ENCODE peak calls at places on chromosomes 11 and 22, in six cellular contexts. One of them, this sample, is unnamed.

GRCh38 chr11:47995318-47995717 is 15.0 kb downstream of the PTPRJ start:
- DNase-seq in CD4-positive, alpha-beta memory T cell: no peak
- DNase-seq in fibroblast of the aortic adventitia: no peak
- DNase-seq in K562: no peak
- DNase-seq in choroid plexus epithelial cell: no peak
- DNase-seq in epithelial cell of esophagus: no peak
- DNase-seq in this sample: no peak

GRCh38 chr22:22810018-22810427 is 77.6 kb upstream of the IGLL5 start:
- DNase-seq in CD4-positive, alpha-beta memory T cell: peak; percentile 76
- DNase-seq in fibroblast of the aortic adventitia: no peak
- DNase-seq in K562: peak; percentile 100
- DNase-seq in choroid plexus epithelial cell: no peak
- DNase-seq in epithelial cell of esophagus: peak; percentile 21
- DNase-seq in this sample: no peak

GRCh38 chr22:29260601-29261315 is 7.0 kb downstream of the RHBDD3 start:
- DNase-seq in CD4-positive, alpha-beta memory T cell: no peak
- DNase-seq in fibroblast of the aortic adventitia: peak; percentile 9
- DNase-seq in K562: no peak
- DNase-seq in choroid plexus epithelial cell: no peak
- DNase-seq in epithelial cell of esophagus: no peak
- DNase-seq in this sample: no peak

GRCh38 chr11:34439521-34440258 is 956 bp downstream of the CAT start:
- DNase-seq in CD4-positive, alpha-beta memory T cell: no peak
- DNase-seq in fibroblast of the aortic adventitia: no peak
- DNase-seq in K562: no peak
- DNase-seq in choroid plexus epithelial cell: no peak
- DNase-seq in epithelial cell of esophagus: no peak
- DNase-seq in this sample: no peak

GRCh38 chr11:116927163-116927772 is 89.8 kb upstream of the APOA1 start:
- DNase-seq in CD4-positive, alpha-beta memory T cell: peak; percentile 78
- DNase-seq in fibroblast of the aortic adventitia: no peak
- DNase-seq in K562: peak; percentile 23
- DNase-seq in choroid plexus epithelial cell: peak; percentile 11
- DNase-seq in epithelial cell of esophagus: peak; percentile 10
- DNase-seq in this sample: peak; percentile 58

GRCh38 chr11:8081591-8082021 is 595 bp downstream of the TUB start:
- DNase-seq in CD4-positive, alpha-beta memory T cell: no peak
- DNase-seq in fibroblast of the aortic adventitia: no peak
- DNase-seq in K562: no peak
- DNase-seq in choroid plexus epithelial cell: peak; percentile 28
- DNase-seq in epithelial cell of esophagus: no peak
- DNase-seq in this sample: no peak

GRCh38 chr11:94762208-94762607 is 5.9 kb upstream of the AMOTL1 start:
- DNase-seq in CD4-positive, alpha-beta memory T cell: no peak
- DNase-seq in fibroblast of the aortic adventitia: no peak
- DNase-seq in K562: no peak
- DNase-seq in choroid plexus epithelial cell: no peak
- DNase-seq in epithelial cell of esophagus: no peak
- DNase-seq in this sample: peak; percentile 7

GRCh38 chr22:40757071-40757470 is 62.1 kb downstream of the SLC25A17 start:
- DNase-seq in CD4-positive, alpha-beta memory T cell: no peak
- DNase-seq in fibroblast of the aortic adventitia: peak; percentile 6
- DNase-seq in K562: no peak
- DNase-seq in choroid plexus epithelial cell: peak; percentile 42
- DNase-seq in epithelial cell of esophagus: peak; percentile 93
- DNase-seq in this sample: no peak

GRCh38 chr11:83097671-83098070 is 26.0 kb upstream of the RAB30 start:
- DNase-seq in CD4-positive, alpha-beta memory T cell: no peak
- DNase-seq in fibroblast of the aortic adventitia: no peak
- DNase-seq in K562: no peak
- DNase-seq in choroid plexus epithelial cell: peak; percentile 54
- DNase-seq in epithelial cell of esophagus: no peak
- DNase-seq in this sample: no peak

GRCh38 chr22:46547179-46547882 is 9.9 kb upstream of the CELSR1 start:
- DNase-seq in CD4-positive, alpha-beta memory T cell: no peak
- DNase-seq in fibroblast of the aortic adventitia: peak; percentile 86
- DNase-seq in K562: no peak
- DNase-seq in choroid plexus epithelial cell: peak; percentile 71
- DNase-seq in epithelial cell of esophagus: peak; percentile 95
- DNase-seq in this sample: no peak

GRCh38 chr11:6388747-6389146 is 1.5 kb upstream of the SMPD1 start:
- DNase-seq in CD4-positive, alpha-beta memory T cell: no peak
- DNase-seq in fibroblast of the aortic adventitia: no peak
- DNase-seq in K562: no peak
- DNase-seq in choroid plexus epithelial cell: no peak
- DNase-seq in epithelial cell of esophagus: no peak
- DNase-seq in this sample: no peak

GRCh38 chr11:6418199-6418957 is 516 bp downstream of the APBB1 start:
- DNase-seq in CD4-positive, alpha-beta memory T cell: peak; percentile 58
- DNase-seq in fibroblast of the aortic adventitia: no peak
- DNase-seq in K562: no peak
- DNase-seq in choroid plexus epithelial cell: peak; percentile 11
- DNase-seq in epithelial cell of esophagus: no peak
- DNase-seq in this sample: no peak

GRCh38 chr11:14015711-14016110 is 53.2 kb downstream of the SPON1 start:
- DNase-seq in CD4-positive, alpha-beta memory T cell: no peak
- DNase-seq in fibroblast of the aortic adventitia: peak; percentile 65
- DNase-seq in K562: no peak
- DNase-seq in choroid plexus epithelial cell: peak; percentile 33
- DNase-seq in epithelial cell of esophagus: peak; percentile 51
- DNase-seq in this sample: no peak

GRCh38 chr11:66011785-66012303 is at the start of gene CST6:
- DNase-seq in CD4-positive, alpha-beta memory T cell: no peak
- DNase-seq in fibroblast of the aortic adventitia: no peak
- DNase-seq in K562: no peak
- DNase-seq in choroid plexus epithelial cell: no peak
- DNase-seq in epithelial cell of esophagus: no peak
- DNase-seq in this sample: no peak

GRCh38 chr11:89457190-89457589 is 34.0 kb downstream of the NOX4 start:
- DNase-seq in CD4-positive, alpha-beta memory T cell: no peak
- DNase-seq in fibroblast of the aortic adventitia: no peak
- DNase-seq in K562: no peak
- DNase-seq in choroid plexus epithelial cell: no peak
- DNase-seq in epithelial cell of esophagus: no peak
- DNase-seq in this sample: no peak

GRCh38 chr11:70601861-70602575 is 203.7 kb downstream of the CTTN start:
- DNase-seq in CD4-positive, alpha-beta memory T cell: no peak
- DNase-seq in fibroblast of the aortic adventitia: no peak
- DNase-seq in K562: no peak
- DNase-seq in choroid plexus epithelial cell: no peak
- DNase-seq in epithelial cell of esophagus: no peak
- DNase-seq in this sample: no peak

GRCh38 chr22:36913431-36914382 is at the start of gene CSF2RB:
- DNase-seq in CD4-positive, alpha-beta memory T cell: no peak
- DNase-seq in fibroblast of the aortic adventitia: no peak
- DNase-seq in K562: no peak
- DNase-seq in choroid plexus epithelial cell: no peak
- DNase-seq in epithelial cell of esophagus: no peak
- DNase-seq in this sample: peak; percentile 48
- H3K4me3 ChIP-seq in CD4-positive, alpha-beta memory T cell: no peak within 1 kb of the TSS
- H3K4me3 ChIP-seq in fibroblast of the aortic adventitia: no peak within 1 kb of the TSS
- H3K4me3 ChIP-seq in K562: no peak within 1 kb of the TSS
- H3K4me3 ChIP-seq in choroid plexus epithelial cell: no peak within 1 kb of the TSS
- H3K4me3 ChIP-seq in epithelial cell of esophagus: no peak within 1 kb of the TSS
- H3K4me3 ChIP-seq in this sample: peak within 1 kb of the TSS; percentile 54

DNA sequence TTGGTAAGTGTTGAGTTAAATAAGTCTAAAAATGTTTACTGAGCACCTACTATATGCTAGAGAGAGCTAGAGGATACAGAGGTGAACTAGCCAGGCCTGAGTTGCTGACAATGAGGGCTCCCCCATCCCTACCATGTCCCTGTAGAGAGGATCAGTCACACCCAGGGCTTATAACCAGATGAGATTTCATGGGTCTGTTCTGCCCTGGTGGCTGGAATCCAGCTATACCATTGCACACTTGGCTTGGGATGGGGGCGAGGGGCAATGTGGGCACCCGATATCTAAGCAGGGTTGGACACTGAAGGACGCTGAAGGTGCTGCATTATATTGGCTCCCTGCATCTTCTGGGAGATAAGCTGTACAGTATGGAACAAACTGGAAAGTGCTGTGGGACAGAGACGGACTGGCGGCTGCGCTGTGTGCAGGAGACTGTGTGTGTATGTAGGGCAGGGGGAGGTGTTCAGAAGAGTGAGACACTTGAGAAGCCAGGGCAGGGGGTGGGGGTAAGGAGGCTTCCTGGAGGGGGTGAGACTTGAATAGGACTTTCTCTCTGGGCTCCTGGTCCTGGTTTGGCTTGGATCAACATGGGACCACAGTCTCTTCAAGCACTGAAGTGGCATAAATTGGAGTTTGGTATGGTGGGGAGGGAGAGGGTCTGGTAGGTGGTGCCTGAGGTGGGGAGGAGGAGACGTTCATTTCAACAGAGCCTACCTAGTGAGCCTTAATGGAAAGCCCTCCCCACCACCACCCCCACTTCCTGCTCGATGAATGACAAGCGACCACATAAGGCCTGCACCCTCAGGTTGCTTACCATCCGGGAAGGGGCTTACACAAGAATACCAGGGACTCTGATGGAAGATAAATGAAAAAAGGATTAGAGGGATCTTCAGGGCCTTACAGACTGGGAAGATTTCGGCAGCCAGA is 1.8 kb downstream of the CD82 start:
- DNase-seq in CD4-positive, alpha-beta memory T cell: peak; percentile 76
- DNase-seq in fibroblast of the aortic adventitia: no peak
- DNase-seq in K562: peak; percentile 2
- DNase-seq in choroid plexus epithelial cell: no peak
- DNase-seq in epithelial cell of esophagus: no peak
- DNase-seq in this sample: peak; percentile 67
- H3K4me3 ChIP-seq in CD4-positive, alpha-beta memory T cell: peak overlapping the region; percentile 97
- H3K4me3 ChIP-seq in fibroblast of the aortic adventitia: no peak overlapping the region
- H3K4me3 ChIP-seq in K562: no peak overlapping the region
- H3K4me3 ChIP-seq in choroid plexus epithelial cell: no peak overlapping the region
- H3K4me3 ChIP-seq in epithelial cell of esophagus: peak overlapping the region; percentile 94
- H3K4me3 ChIP-seq in this sample: peak overlapping the region; percentile 78

GRCh38 chr22:21010426-21011113 is 4.4 kb upstream of the P2RX6 start:
- DNase-seq in CD4-positive, alpha-beta memory T cell: no peak
- DNase-seq in fibroblast of the aortic adventitia: no peak
- DNase-seq in K562: no peak
- DNase-seq in choroid plexus epithelial cell: no peak
- DNase-seq in epithelial cell of esophagus: no peak
- DNase-seq in this sample: no peak

GRCh38 chr22:21014202-21015050 is 539 bp upstream of the P2RX6 start:
- DNase-seq in CD4-positive, alpha-beta memory T cell: peak; percentile 88
- DNase-seq in fibroblast of the aortic adventitia: peak; percentile 82
- DNase-seq in K562: peak; percentile 100
- DNase-seq in choroid plexus epithelial cell: peak; percentile 94
- DNase-seq in epithelial cell of esophagus: peak; percentile 77
- DNase-seq in this sample: peak; percentile 93

GRCh38 chr22:21013742-21014201 is 1.2 kb upstream of the P2RX6 start:
- DNase-seq in CD4-positive, alpha-beta memory T cell: no peak
- DNase-seq in fibroblast of the aortic adventitia: no peak
- DNase-seq in K562: no peak
- DNase-seq in choroid plexus epithelial cell: no peak
- DNase-seq in epithelial cell of esophagus: no peak
- DNase-seq in this sample: no peak

GRCh38 chr22:21015051-21016006 is at the start of gene P2RX6:
- DNase-seq in CD4-positive, alpha-beta memory T cell: no peak
- DNase-seq in fibroblast of the aortic adventitia: no peak
- DNase-seq in K562: peak; percentile 81
- DNase-seq in choroid plexus epithelial cell: peak; percentile 25
- DNase-seq in epithelial cell of esophagus: no peak
- DNase-seq in this sample: no peak

DNA sequence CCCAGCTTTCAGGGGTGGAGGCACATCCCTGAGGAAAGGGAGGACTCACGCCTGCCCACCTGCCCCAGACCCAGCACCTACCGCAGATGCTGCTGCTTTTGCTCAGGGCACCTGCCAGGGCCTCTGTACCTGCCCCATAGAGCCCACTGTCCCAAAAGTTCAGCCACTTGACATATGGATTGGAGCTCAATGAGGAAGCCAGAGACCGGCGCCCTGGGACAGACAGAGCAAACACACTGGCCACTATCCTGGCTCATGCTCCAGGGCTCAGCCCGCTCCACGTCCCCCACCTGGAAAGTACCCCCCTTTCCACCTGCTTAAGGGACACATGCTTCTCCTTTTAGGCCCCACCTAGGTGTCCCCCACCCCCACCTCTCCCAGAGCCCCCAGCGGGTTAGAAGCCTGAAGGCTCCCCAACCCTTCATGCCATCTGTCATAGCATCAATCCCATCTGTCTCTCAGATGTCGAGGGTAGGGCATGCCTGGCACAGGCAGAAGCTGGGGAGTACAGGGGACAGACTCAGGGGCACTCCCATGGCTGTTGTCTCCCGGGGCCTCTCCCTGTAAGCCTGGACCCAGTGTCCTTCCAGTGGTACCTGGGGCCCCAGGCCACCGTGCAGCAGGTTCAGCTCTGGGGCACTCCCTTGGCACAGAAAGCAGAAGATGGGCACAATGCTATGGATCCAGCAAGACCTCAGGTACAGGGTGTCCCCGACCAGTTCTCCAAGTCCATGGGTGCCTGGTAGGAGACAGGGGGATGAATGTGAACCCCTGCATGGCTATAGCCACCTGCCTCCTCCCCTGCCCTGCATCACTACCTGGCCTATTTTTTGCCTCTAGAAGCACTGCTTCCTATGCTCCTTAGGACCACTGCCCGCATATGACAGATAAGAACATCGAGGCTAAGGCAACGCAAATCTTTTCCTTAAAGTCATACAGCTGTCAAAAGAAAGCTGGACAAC is 2.2 kb upstream of the P2RX6 start:
- DNase-seq in CD4-positive, alpha-beta memory T cell: no peak
- DNase-seq in fibroblast of the aortic adventitia: no peak
- DNase-seq in K562: no peak
- DNase-seq in choroid plexus epithelial cell: no peak
- DNase-seq in epithelial cell of esophagus: no peak
- DNase-seq in this sample: no peak
- H3K4me3 ChIP-seq in CD4-positive, alpha-beta memory T cell: no peak overlapping the region
- H3K4me3 ChIP-seq in fibroblast of the aortic adventitia: no peak overlapping the region
- H3K4me3 ChIP-seq in K562: peak overlapping the region; percentile 44
- H3K4me3 ChIP-seq in choroid plexus epithelial cell: no peak overlapping the region
- H3K4me3 ChIP-seq in epithelial cell of esophagus: no peak overlapping the region
- H3K4me3 ChIP-seq in this sample: no peak overlapping the region

DNA sequence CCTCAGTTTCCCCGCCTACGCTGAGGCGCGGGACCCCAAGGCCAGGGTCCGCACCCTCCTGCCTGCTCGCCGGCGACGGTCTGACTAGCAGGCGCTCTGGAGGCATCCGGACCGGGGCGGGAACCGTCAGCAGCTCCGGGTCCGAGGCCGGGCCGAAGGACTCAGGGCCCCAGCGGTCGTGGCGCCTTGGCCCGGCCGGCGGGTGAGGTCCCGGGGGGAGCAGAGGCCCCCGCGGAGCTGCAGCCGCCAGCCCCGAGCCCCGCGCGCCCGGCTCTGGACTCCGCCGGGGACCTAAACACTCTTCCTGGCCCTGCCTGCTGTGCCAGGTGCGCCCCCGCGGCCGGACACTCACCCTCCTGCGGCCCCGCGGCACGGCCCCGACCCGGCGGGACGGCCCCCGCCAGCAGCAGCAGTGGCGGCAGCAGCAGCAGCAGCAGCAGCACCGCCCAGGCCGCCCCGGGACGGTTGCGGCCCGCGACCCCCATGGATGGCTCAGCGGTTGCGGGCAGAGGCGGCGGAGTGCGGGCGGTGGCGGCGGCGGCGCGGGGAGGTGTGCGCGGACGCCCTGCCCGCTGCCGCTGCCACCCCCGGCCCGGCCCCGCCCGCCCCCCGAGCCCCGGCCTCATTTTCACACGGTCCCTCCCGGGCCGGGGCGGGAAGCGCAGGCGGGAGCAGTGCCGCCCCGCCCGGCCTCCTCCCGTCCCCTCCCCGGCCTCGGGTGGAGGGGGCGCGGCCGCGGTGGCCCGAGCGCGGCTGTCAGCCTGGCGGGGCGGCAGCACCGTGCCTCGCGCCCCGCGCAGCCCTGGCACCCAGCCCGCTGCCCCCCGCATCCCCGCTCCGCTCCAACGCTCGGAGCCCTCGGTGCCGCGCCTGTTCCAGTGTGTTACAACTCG is at the start of gene SCUBE2:
- DNase-seq in CD4-positive, alpha-beta memory T cell: no peak
- DNase-seq in fibroblast of the aortic adventitia: no peak
- DNase-seq in K562: peak; percentile 42
- DNase-seq in choroid plexus epithelial cell: no peak
- DNase-seq in epithelial cell of esophagus: no peak
- DNase-seq in this sample: no peak
- H3K4me3 ChIP-seq in CD4-positive, alpha-beta memory T cell: no peak within 1 kb of the TSS
- H3K4me3 ChIP-seq in fibroblast of the aortic adventitia: peak within 1 kb of the TSS; percentile 54
- H3K4me3 ChIP-seq in K562: no peak within 1 kb of the TSS
- H3K4me3 ChIP-seq in choroid plexus epithelial cell: peak within 1 kb of the TSS; percentile 53
- H3K4me3 ChIP-seq in epithelial cell of esophagus: no peak within 1 kb of the TSS
- H3K4me3 ChIP-seq in this sample: no peak within 1 kb of the TSS

This sample was measured in GM12865.